ENCODE peak calls at places on chromosomes 11 and 22, in six cellular contexts. Q is A549, G is ovary, T is uterus, Y is HCT116, N is GM12891. P is an unnamed sample.

GRCh38 chr22:30212363-30212995 is 34.1 kb downstream of the LIF start:
- DNase-seq in Y (peak; percentile 93), G (peak; percentile 58), T (peak; percentile 51), Q (peak; percentile 98), N (no peak), P (peak; percentile 53)

GRCh38 chr11:122137081-122137793 is 21.2 kb upstream of the BLID start:
- DNase-seq in G (no peak), Q (peak; percentile 70), T (no peak), N (no peak), Y (peak; percentile 79), P (no peak)

GRCh38 chr22:27480487-27480886 is 321.1 kb downstream of the MN1 start:
- DNase-seq in G (no peak), N (no peak), Y (no peak), Q (no peak), T (no peak), P (no peak)

GRCh38 chr11:35304393-35304790 is 115.0 kb downstream of the SLC1A2 start:
- DNase-seq in Q (peak; percentile 71), Y (no peak), T (no peak), G (no peak), N (no peak), P (no peak)

GRCh38 chr22:26912985-26913384 is 255.6 kb downstream of the MIAT start:
- DNase-seq in Y (no peak), T (no peak), G (no peak), Q (no peak), N (no peak), P (no peak)

GRCh38 chr22:43828711-43829447 is 16.8 kb upstream of the EFCAB6 start:
- DNase-seq in Q (peak; percentile 10), T (peak; percentile 43), Y (no peak), N (no peak), G (peak; percentile 55), P (no peak)

GRCh38 chr22:49193348-49193747 is 634.3 kb downstream of the BRD1 start:
- DNase-seq in Y (no peak), T (no peak), G (no peak), Q (no peak), N (no peak), P (no peak)

GRCh38 chr11:95134491-95134890 is 44.8 kb downstream of the ENDOD1 start:
- DNase-seq in Q (peak; percentile 30), T (no peak), G (no peak), N (no peak), Y (no peak), P (no peak)

GRCh38 chr22:38298312-38299000 is 18.8 kb downstream of the CSNK1E start:
- DNase-seq in G (no peak), N (peak; percentile 72), Y (peak; percentile 58), T (no peak), Q (no peak), P (peak; percentile 93)

GRCh38 chr11:2399488-2400068 is 972 bp upstream of the TSSC4 start:
- DNase-seq in Q (peak; percentile 35), N (no peak), Y (no peak), G (no peak), T (no peak), P (peak; percentile 50)

GRCh38 chr22:26797910-26798309 is 140.5 kb downstream of the MIAT start:
- DNase-seq in Q (peak; percentile 41), N (no peak), Y (peak; percentile 6), G (no peak), T (no peak), P (no peak)

GRCh38 chr11:34501500-34501899 is 12.1 kb downstream of the ELF5 start:
- DNase-seq in G (no peak), Y (no peak), T (peak; percentile 21), N (no peak), Q (peak; percentile 46), P (peak; percentile 52)

GRCh38 chr11:104329043-104329442 is 165.1 kb upstream of the PDGFD start:
- DNase-seq in T (no peak), N (no peak), G (no peak), Y (no peak), Q (no peak), P (no peak)

GRCh38 chr11:73206751-73207280 is 11.3 kb upstream of the P2RY2 start:
- DNase-seq in Y (no peak), T (no peak), G (no peak), Q (peak; percentile 30), N (no peak), P (no peak)

GRCh38 chr22:40679249-40679963 is at the start of gene MCHR1:
- DNase-seq in Y (no peak), G (no peak), N (no peak), T (no peak), Q (no peak), P (no peak)

GRCh38 chr11:128771102-128771501 is 77.2 kb downstream of the FLI1 start:
- DNase-seq in Y (no peak), N (no peak), G (no peak), Q (no peak), T (no peak), P (no peak)

GRCh38 chr22:29225422-29226090 is 19.9 kb downstream of the EMID1 start:
- DNase-seq in T (peak; percentile 29), N (peak; percentile 18), Y (no peak), G (peak; percentile 53), Q (no peak), P (peak; percentile 35)

GRCh38 chr11:64765291-64765803 is 5.6 kb upstream of the PYGM start:
- DNase-seq in Q (no peak), Y (no peak), N (no peak), T (no peak), G (no peak), P (no peak)

GRCh38 chr11:27246925-27247324 is 116.1 kb downstream of the CCDC34 start:
- DNase-seq in N (no peak), Y (no peak), Q (no peak), G (no peak), T (no peak), P (no peak)

GRCh38 chr11:117664897-117665296 is 132.1 kb downstream of the DSCAML1 start:
- DNase-seq in T (no peak), G (no peak), N (no peak), Y (no peak), Q (no peak), P (no peak)

GRCh38 chr11:63277345-63277943 is 34.0 kb upstream of the SLC22A25 start:
- DNase-seq in T (no peak), Y (no peak), N (peak; percentile 1), Q (peak; percentile 30), G (no peak), P (no peak)

GRCh38 chr11:110050201-110050506 is 43.0 kb upstream of the ZC3H12C start:
- DNase-seq in Q (no peak), T (no peak), N (no peak), Y (no peak), G (no peak), P (no peak)

GRCh38 chr22:23606204-23607131 is 25.7 kb downstream of the DRICH1 start:
- DNase-seq in Y (no peak), Q (no peak), G (no peak), T (no peak), N (no peak), P (no peak)

GRCh38 chr22:24809331-24809730 is 3.3 kb downstream of the SGSM1 start:
- DNase-seq in T (no peak), Q (no peak), G (no peak), Y (no peak), N (no peak), P (no peak)

GRCh38 chr22:24803064-24803542 is 2.9 kb upstream of the SGSM1 start:
- DNase-seq in Q (peak; percentile 53), Y (peak; percentile 70), G (peak; percentile 62), N (peak; percentile 41), T (no peak), P (peak; percentile 46)

GRCh38 chr22:24807284-24807950 is 1.4 kb downstream of the SGSM1 start:
- DNase-seq in N (no peak), Q (peak; percentile 22), T (peak; percentile 20), G (peak; percentile 66), Y (no peak), P (no peak)

GRCh38 chr22:24806663-24807001 is 621 bp downstream of the SGSM1 start:
- DNase-seq in Y (no peak), T (no peak), N (no peak), G (peak; percentile 24), Q (no peak), P (no peak)

GRCh38 chr22:24805790-24806662 is at the start of gene SGSM1:
- DNase-seq in Q (peak; percentile 73), T (peak; percentile 54), Y (peak; percentile 59), G (peak; percentile 78), N (peak; percentile 90), P (peak; percentile 69)
- TF ChIP-seq POLR2A in Q (peak; percentile 38), T (peak; percentile 68), Y (peak; percentile 44), G (peak; percentile 36), N (no peak), P (peak; percentile 3)

DNA sequence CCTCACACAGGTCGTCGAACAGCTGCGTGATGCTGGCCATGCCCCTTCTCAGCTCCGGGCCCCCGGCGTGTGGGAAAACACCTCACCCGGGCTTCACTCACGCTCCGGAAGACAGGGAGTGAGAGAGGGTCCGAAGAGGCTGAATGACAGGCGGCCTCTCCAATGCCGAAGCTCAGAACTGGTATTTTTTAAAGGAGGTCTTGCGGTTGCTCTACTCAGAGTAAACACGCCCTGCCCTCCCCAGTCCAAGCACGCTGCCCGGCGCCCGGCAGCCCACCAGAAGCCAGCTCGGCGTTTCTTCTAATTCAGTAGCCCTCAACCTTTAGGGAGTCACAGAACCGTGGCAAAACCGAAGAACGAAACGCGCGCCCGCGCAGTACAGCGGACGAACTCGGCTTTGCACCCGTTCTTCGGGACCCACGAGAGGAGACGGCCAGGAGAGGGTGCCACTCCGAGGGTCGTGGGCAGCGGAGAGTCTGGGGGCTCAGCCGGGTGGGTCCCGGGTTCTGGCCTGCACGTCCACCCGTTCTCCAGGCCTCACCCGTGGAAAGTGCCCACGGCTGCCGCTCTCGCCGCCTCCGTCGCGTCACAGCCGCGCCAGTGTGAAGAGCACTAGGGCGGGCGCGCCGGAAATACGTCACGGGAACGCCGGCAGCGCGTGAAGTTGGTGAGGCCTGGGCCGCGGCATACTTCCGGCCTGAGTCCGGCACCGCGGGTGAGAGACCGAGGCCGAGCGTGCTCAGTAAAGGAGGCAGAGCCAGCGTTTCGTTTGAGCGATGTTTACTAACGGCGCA is at the start of gene TUBGCP6:
- DNase-seq in N (peak; percentile 96), Y (peak; percentile 83), Q (peak; percentile 91), G (peak; percentile 95), T (peak; percentile 94), P (peak; percentile 86)
- TF ChIP-seq POLR2A in N (peak; percentile 85), Y (peak; percentile 73), Q (peak; percentile 56), G (peak; percentile 91), T (peak; percentile 86), P (peak; percentile 65)

GRCh38 chr11:9363954-9364912 is 20.2 kb upstream of the IPO7 start:
- DNase-seq in Y (peak; percentile 97), Q (peak; percentile 99), G (peak; percentile 94), N (peak; percentile 84), T (peak; percentile 91), P (peak; percentile 97)
- TF ChIP-seq POLR2A in Y (peak; percentile 8), Q (peak; percentile 45), G (peak; percentile 69), N (peak; percentile 95), T (peak; percentile 76), P (no peak)

DNA sequence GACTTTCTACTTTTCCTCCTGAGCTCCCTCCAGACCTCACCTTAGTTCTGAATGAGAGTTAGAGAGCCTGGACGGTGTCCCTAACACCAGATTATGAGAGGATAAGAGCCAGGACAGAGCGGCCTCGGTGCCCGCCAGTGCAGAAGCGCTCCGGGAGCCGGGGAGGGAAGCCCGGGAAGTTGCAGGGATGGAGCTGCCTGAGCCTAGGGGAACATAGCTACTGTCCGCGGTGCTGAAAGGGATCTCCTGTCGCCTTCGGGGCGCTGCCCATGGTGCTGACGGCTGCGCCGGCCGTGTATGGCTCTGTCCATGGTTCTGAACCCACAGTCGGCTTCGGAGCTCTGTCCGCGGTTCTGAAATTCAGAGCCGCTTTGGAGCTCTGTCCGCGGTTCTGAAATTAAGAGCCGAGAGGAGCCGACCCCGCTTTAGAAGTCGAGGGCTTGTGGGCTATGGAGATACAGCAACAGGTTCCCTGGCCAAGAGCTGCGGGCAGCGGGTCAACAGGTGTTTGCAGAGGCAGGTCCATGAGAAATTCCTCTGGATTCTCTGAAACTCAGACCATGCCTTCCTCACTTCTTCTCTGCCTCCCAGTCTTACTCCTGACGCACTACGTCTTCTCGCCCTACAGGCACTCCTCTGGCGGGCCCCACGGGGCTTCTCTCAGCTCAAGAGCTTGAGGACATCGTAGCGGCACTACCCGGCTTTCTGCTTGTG is 814 bp downstream of the NPAS4 start:
- DNase-seq in Q (peak; percentile 84), T (peak; percentile 94), Y (peak; percentile 55), N (peak; percentile 86), G (peak; percentile 95), P (peak; percentile 65)
- TF ChIP-seq POLR2A in Q (no peak), T (peak; percentile 60), Y (no peak), N (no peak), G (peak; percentile 59), P (no peak)